ENCODE peak calls at places on chromosome 10, in ten cellular contexts. U is T follicular helper cell; C is NCI-H2081; Y is activated T-cell treated with anti-CD3 and anti-CD28 coated beads, Interleukin-2, amount 50 U/mL, for 72 hours; N is IMR-90; R is astrocyte of the cerebellum; H is PC-3; Z is neural progenitor cell; T is Kasumi-1; P is GM12892. W is an unnamed sample.
A peak's percentile ranks its signal among the peaks of the same experiment; 100 is the strongest.

GRCh38 chr10:90204956-90205695 is 503.7 kb downstream of the KIF20B start:
- DNase-seq in Z (no peak), C (no peak), H (peak; percentile 80), N (no peak), R (peak; percentile 85), U (no peak), P (no peak), T (no peak), Y (no peak), W (no peak)

GRCh38 chr10:117373848-117374505 is 1.3 kb downstream of the PDZD8 start:
- DNase-seq in T (peak; percentile 44), Z (peak; percentile 45), R (no peak), Y (peak; percentile 29), P (peak; percentile 18), C (peak; percentile 1), U (no peak), N (peak; percentile 51), H (peak; percentile 25), W (peak; percentile 29)

GRCh38 chr10:12684784-12685183 is 316.7 kb downstream of the CCDC3 start:
- DNase-seq in H (no peak), N (no peak), Z (no peak), Y (no peak), T (no peak), R (no peak), C (no peak), U (no peak), P (no peak), W (no peak)

GRCh38 chr10:38143587-38143986 is 49.5 kb downstream of the ZNF37A start:
- DNase-seq in N (peak; percentile 44), R (no peak), H (no peak), Z (no peak), C (no peak), Y (no peak), U (no peak), T (no peak), P (no peak), W (no peak)

GRCh38 chr10:75746356-75746755 is 314.9 kb downstream of the LRMDA start:
- DNase-seq in C (no peak), N (no peak), P (no peak), Y (no peak), R (no peak), T (no peak), H (no peak), Z (no peak), U (no peak), W (no peak)

GRCh38 chr10:108784534-108784933 is 1138.8 kb downstream of the XPNPEP1 start:
- DNase-seq in P (no peak), N (no peak), C (no peak), T (no peak), R (no peak), Y (no peak), Z (no peak), U (no peak), H (no peak), W (no peak)

GRCh38 chr10:99457808-99458207 is 27.4 kb upstream of the GOT1 start:
- DNase-seq in H (peak; percentile 12), N (peak; percentile 71), C (no peak), T (no peak), U (no peak), Z (no peak), R (no peak), Y (no peak), P (no peak), W (no peak)

GRCh38 chr10:77041636-77042258 is 595.9 kb downstream of the KCNMA1 start:
- DNase-seq in C (no peak), H (no peak), R (no peak), U (no peak), Y (peak; percentile 2), P (no peak), Z (no peak), T (peak; percentile 95), N (no peak), W (no peak)

GRCh38 chr10:50316695-50317648 is 65.7 kb upstream of the ASAH2 start:
- DNase-seq in T (peak; percentile 61), Z (no peak), C (no peak), Y (no peak), N (peak; percentile 38), U (no peak), R (no peak), H (peak; percentile 56), P (no peak), W (no peak)

GRCh38 chr10:84537447-84537931 is 209.1 kb downstream of the CCSER2 start:
- DNase-seq in Z (peak; percentile 86), U (no peak), T (peak; percentile 79), C (peak; percentile 32), P (peak; percentile 44), Y (peak; percentile 31), R (peak; percentile 36), H (peak; percentile 75), N (peak; percentile 59), W (peak; percentile 67)

GRCh38 chr10:70978816-70979215 is 90.5 kb upstream of the PCBD1 start:
- DNase-seq in T (no peak), Z (no peak), Y (no peak), P (no peak), H (no peak), U (no peak), N (no peak), C (no peak), R (no peak), W (no peak)

GRCh38 chr10:49365675-49366415 is 30.0 kb downstream of the DRGX start:
- DNase-seq in Z (peak; percentile 32), R (no peak), Y (no peak), N (no peak), H (no peak), T (no peak), C (no peak), P (no peak), U (no peak), W (no peak)

GRCh38 chr10:130341325-130341724 is 205.1 kb downstream of the GLRX3 start:
- DNase-seq in C (no peak), P (no peak), Y (peak; percentile 11), H (no peak), U (no peak), R (no peak), Z (peak; percentile 78), N (no peak), T (no peak), W (peak; percentile 35)

GRCh38 chr10:29117781-29118180 is 171.1 kb upstream of the LYZL1 start:
- DNase-seq in Y (no peak), N (no peak), P (no peak), T (no peak), R (no peak), C (no peak), H (no peak), Z (no peak), U (no peak), W (no peak)

GRCh38 chr10:34862892-34863291 is 47.8 kb upstream of the PARD3 start:
- DNase-seq in P (no peak), H (peak; percentile 47), R (no peak), Z (no peak), N (no peak), C (no peak), Y (no peak), T (no peak), U (no peak), W (no peak)

GRCh38 chr10:104966563-104967280 is 325.6 kb downstream of the SORCS3 start:
- DNase-seq in C (no peak), Z (no peak), N (no peak), R (no peak), Y (no peak), T (no peak), U (no peak), H (no peak), P (no peak), W (no peak)

GRCh38 chr10:125028291-125028867 is 86.5 kb downstream of the ZRANB1 start:
- DNase-seq in T (no peak), P (no peak), R (no peak), Z (peak; percentile 55), H (peak; percentile 56), C (no peak), N (peak; percentile 29), U (no peak), Y (no peak), W (no peak)

GRCh38 chr10:131891929-131892816 is 8.6 kb upstream of the PPP2R2D start:
- DNase-seq in Y (no peak), U (no peak), R (no peak), P (no peak), C (no peak), Z (no peak), N (no peak), H (no peak), T (no peak), W (no peak)

GRCh38 chr10:124724279-124725027 is 19.7 kb downstream of the FAM53B start:
- DNase-seq in H (no peak), T (no peak), U (no peak), C (no peak), R (no peak), N (no peak), Y (no peak), Z (no peak), P (no peak), W (peak; percentile 98)

GRCh38 chr10:5981529-5981928 is 4.2 kb upstream of the IL15RA start:
- DNase-seq in Y (no peak), N (no peak), T (no peak), R (no peak), Z (no peak), C (no peak), P (no peak), H (no peak), U (no peak), W (no peak)

W was measured in pons.